ENCODE peak calls at places on chromosomes 13 and 19, in eight cellular contexts. T is AG09309; I is SW 1271; K is HCT116; Z is neural crest cell; U is mammary epithelial cell; H is WTC11; Y is stimulated activated CD4-positive, alpha-beta T cell treated with anti-CD3 and anti-CD28 coated beads, Interleukin-1b, Interleukin-23, amount 100 ng/mL, for 24 hours. S is an unnamed sample.

GRCh38 chr19:30811397-30812098 is 439.4 kb downstream of the ZNF536 start:
- DNase-seq in T (no peak), I (no peak), K (no peak), Z (no peak), U (no peak), H (no peak), Y (no peak), S (no peak)

GRCh38 chr13:93262729-93263128 is 36.1 kb downstream of the GPC6 start:
- DNase-seq in T (peak; percentile 58), I (no peak), K (no peak), Z (no peak), U (peak; percentile 71), H (no peak), Y (no peak), S (no peak)

GRCh38 chr13:75749407-75749806 is 113.3 kb downstream of the LMO7 start:
- DNase-seq in T (peak; percentile 40), I (no peak), K (no peak), Z (no peak), U (peak; percentile 59), H (no peak), Y (no peak), S (no peak)

GRCh38 chr13:91361755-91362271 is 14.3 kb downstream of the MIR17HG start:
- DNase-seq in T (no peak), I (no peak), K (no peak), Z (no peak), U (no peak), H (no peak), Y (no peak), S (no peak)

GRCh38 chr13:48155850-48156249 is 60.9 kb upstream of the MED4 start:
- DNase-seq in T (peak; percentile 58), I (peak; percentile 21), K (peak; percentile 38), Z (no peak), U (peak; percentile 94), H (no peak), Y (no peak), S (no peak)

GRCh38 chr19:14901675-14902260 is 15.8 kb upstream of the OR7A17 start:
- DNase-seq in T (no peak), I (no peak), K (no peak), Z (no peak), U (peak; percentile 17), H (no peak), Y (no peak), S (no peak)

GRCh38 chr19:30784850-30785459 is 412.8 kb downstream of the ZNF536 start:
- DNase-seq in T (no peak), I (no peak), K (no peak), Z (peak; percentile 47), U (peak; percentile 6), H (peak; percentile 84), Y (peak; percentile 34), S (peak; percentile 79)

GRCh38 chr19:55619264-55619663 is 5.1 kb downstream of the ZNF784 start:
- DNase-seq in T (no peak), I (no peak), K (no peak), Z (no peak), U (no peak), H (no peak), Y (no peak), S (no peak)

GRCh38 chr13:95480131-95480545 is 72.4 kb upstream of the CLDN10 start:
- DNase-seq in T (no peak), I (no peak), K (no peak), Z (no peak), U (no peak), H (no peak), Y (no peak), S (no peak)

GRCh38 chr13:64273780-64274179 is 2858.1 kb upstream of the PCDH20 start:
- DNase-seq in T (no peak), I (no peak), K (no peak), Z (no peak), U (no peak), H (no peak), Y (no peak), S (no peak)

GRCh38 chr13:20136781-20137703 is 23.8 kb downstream of the GJA3 start:
- DNase-seq in T (no peak), I (no peak), K (no peak), Z (peak; percentile 36), U (peak; percentile 14), H (peak; percentile 77), Y (no peak), S (peak; percentile 54)

GRCh38 chr19:6047741-6048231 is 62.5 kb downstream of the RFX2 start:
- DNase-seq in T (no peak), I (no peak), K (peak; percentile 31), Z (peak; percentile 42), U (no peak), H (peak; percentile 77), Y (no peak), S (peak; percentile 67)

GRCh38 chr13:59446391-59446790 is 717.3 kb downstream of the DIAPH3 start:
- DNase-seq in T (no peak), I (no peak), K (no peak), Z (no peak), U (no peak), H (no peak), Y (no peak), S (no peak)

GRCh38 chr13:113410472-113411201 is 42.7 kb downstream of the ADPRHL1 start:
- DNase-seq in T (peak; percentile 45), I (peak; percentile 5), K (peak; percentile 89), Z (no peak), U (peak; percentile 65), H (no peak), Y (no peak), S (no peak)

GRCh38 chr13:40061466-40062450 is 406.3 kb downstream of the COG6 start:
- DNase-seq in T (peak; percentile 37), I (no peak), K (no peak), Z (no peak), U (peak; percentile 86), H (no peak), Y (no peak), S (no peak)

GRCh38 chr19:33301011-33301899 is 1.1 kb downstream of the CEBPA start:
- DNase-seq in T (no peak), I (no peak), K (no peak), Z (no peak), U (no peak), H (peak; percentile 52), Y (no peak), S (peak; percentile 18)

GRCh38 chr13:110365876-110366275 is 58.8 kb downstream of the COL4A2 start:
- DNase-seq in T (no peak), I (no peak), K (no peak), Z (no peak), U (no peak), H (no peak), Y (no peak), S (no peak)

GRCh38 chr13:109330941-109331340 is 455.4 kb downstream of the IRS2 start:
- DNase-seq in T (no peak), I (no peak), K (no peak), Z (no peak), U (peak; percentile 46), H (no peak), Y (no peak), S (no peak)

GRCh38 chr13:44899967-44900366 is 89.3 kb downstream of the NUFIP1 start:
- DNase-seq in T (no peak), I (no peak), K (no peak), Z (no peak), U (no peak), H (no peak), Y (no peak), S (no peak)

GRCh38 chr13:32940601-32941000 is 75.6 kb upstream of the KL start:
- DNase-seq in T (no peak), I (no peak), K (no peak), Z (no peak), U (no peak), H (no peak), Y (no peak), S (no peak)